ENCODE peak calls at places on chromosome 15, in six cellular contexts. Y is NCI-H1105, P is nucleus accumbens, K is AG08396, W is MM.1S, O is amniotic stem cell. Q is an unnamed sample.

GRCh38 chr15:78055923-78056713 is 21.4 kb downstream of the TBC1D2B start:
- DNase-seq in Y (no peak), P (no peak), K (no peak), W (no peak), O (no peak), Q (no peak)

GRCh38 chr15:79035111-79035601 is 55.4 kb downstream of the RASGRF1 start:
- DNase-seq in Y (no peak), P (no peak), K (peak), W (no peak), O (no peak), Q (no peak)

GRCh38 chr15:35622641-35623340 is 76.8 kb upstream of the DPH6 start:
- DNase-seq in Y (no peak), P (no peak), K (no peak), W (no peak), O (no peak), Q (no peak)

GRCh38 chr15:56469484-56469883 is 4.5 kb upstream of the MNS1 start:
- DNase-seq in Y (no peak), P (no peak), K (no peak), W (no peak), O (no peak), Q (no peak)

GRCh38 chr15:45242289-45242688 is 9.7 kb upstream of the SLC28A2 start:
- DNase-seq in Y (no peak), P (no peak), K (no peak), W (no peak), O (no peak), Q (no peak)

GRCh38 chr15:57421540-57421939 is 45.2 kb downstream of the CGNL1 start:
- DNase-seq in Y (no peak), P (no peak), K (no peak), W (no peak), O (no peak), Q (no peak)

GRCh38 chr15:76108021-76108723 is 48.4 kb downstream of the TMEM266 start:
- DNase-seq in Y (no peak), P (peak), K (no peak), W (no peak), O (no peak), Q (no peak)

GRCh38 chr15:31393441-31394091 is 66.9 kb downstream of the KLF13 start:
- DNase-seq in Y (no peak), P (no peak), K (no peak), W (no peak), O (no peak), Q (no peak)

GRCh38 chr15:34754171-34754580 is 622 bp downstream of the GJD2 start:
- DNase-seq in Y (peak), P (no peak), K (no peak), W (no peak), O (no peak), Q (no peak)

GRCh38 chr15:29873264-29873663 is 51.0 kb upstream of the TJP1 start:
- DNase-seq in Y (no peak), P (no peak), K (no peak), W (no peak), O (no peak), Q (no peak)

Q was measured in NCI-H1092.